ENCODE peak calls at places on chromosome 3, in six cellular contexts. P is cerebellum, C is NCI-H69, L is NCI-H187 treated with DMSO at 0.1 percent for 48 hours, Z is GM19239, J is globus pallidus. H is an unnamed sample.

GRCh38 chr3:153356908-153357307 is 194.9 kb downstream of the RAP2B start:
- DNase-seq in P (no peak), J (no peak), L (no peak), Z (no peak), C (peak), H (no peak)

GRCh38 chr3:126061301-126062032 is 22.5 kb downstream of the SLC41A3 start:
- DNase-seq in P (no peak), L (no peak), C (no peak), J (no peak), Z (no peak), H (no peak)

GRCh38 chr3:43869491-43869890 is 178.8 kb downstream of the ABHD5 start:
- DNase-seq in L (no peak), C (no peak), Z (no peak), P (no peak), J (no peak), H (no peak)

GRCh38 chr3:20054549-20054987 is 14.3 kb downstream of the KAT2B start:
- DNase-seq in Z (no peak), P (no peak), C (peak), L (no peak), J (no peak), H (peak)

GRCh38 chr3:106590259-106590658 is 721.4 kb upstream of the CBLB start:
- DNase-seq in Z (no peak), C (no peak), J (no peak), P (no peak), L (no peak), H (no peak)

GRCh38 chr3:124640907-124641306 is 89.3 kb upstream of the UMPS start:
- DNase-seq in C (no peak), L (no peak), J (no peak), P (no peak), Z (no peak), H (no peak)

GRCh38 chr3:39191103-39191502 is 1.3 kb downstream of the XIRP1 start:
- DNase-seq in C (peak), J (no peak), P (no peak), Z (no peak), L (no peak), H (no peak)

GRCh38 chr3:74614133-74614967 is at the start of gene CNTN3:
- DNase-seq in Z (no peak), P (no peak), J (peak), L (no peak), C (peak), H (no peak)

GRCh38 chr3:132317229-132317948 is at the start of gene ACP3:
- DNase-seq in C (no peak), P (no peak), J (peak), L (no peak), Z (no peak), H (peak)

GRCh38 chr3:31981206-31982181 is at the start of the genes OSBPL10 and ZNF860:
- DNase-seq in C (peak), Z (no peak), J (peak), P (peak), L (no peak), H (peak)

GRCh38 chr3:63942513-63942912 is 30.3 kb upstream of the SCAANT1 start:
- DNase-seq in J (no peak), Z (no peak), P (no peak), C (no peak), L (no peak), H (no peak)

GRCh38 chr3:71926242-71926560 is 141.3 kb upstream of the PROK2 start:
- DNase-seq in C (peak), P (peak), J (no peak), Z (no peak), L (peak), H (no peak)

GRCh38 chr3:44232407-44232806 is 9.3 kb upstream of the TOPAZ1 start:
- DNase-seq in L (no peak), J (no peak), Z (no peak), C (no peak), P (no peak), H (peak)

GRCh38 chr3:35446896-35447295 is 192.4 kb upstream of the ARPP21 start:
- DNase-seq in P (no peak), L (no peak), C (no peak), J (no peak), Z (no peak), H (no peak)

H was measured in NB4.